ENCODE peak calls at places on chromosome 20, in eight cellular contexts. P is body of pancreas, C is adipocyte, S is spleen, K is fibroblast of lung, B is ovary, F is suprapubic skin, J is A549. R is an unnamed sample.

GRCh38 chr20:61696181-61696735 is 369.4 kb downstream of the TAF4 start:
- DNase-seq in J (no peak), P (no peak), K (no peak), C (no peak), F (no peak), S (no peak), B (no peak), R (no peak)

GRCh38 chr20:52869698-52870288 is 102.4 kb upstream of the TSHZ2 start:
- DNase-seq in K (no peak), S (no peak), B (no peak), P (no peak), J (no peak), F (no peak), C (no peak), R (no peak)

GRCh38 chr20:45968081-45968671 is 3.8 kb downstream of the ZNF335 start:
- DNase-seq in B (no peak), C (no peak), J (no peak), S (no peak), K (no peak), F (peak; percentile 57), P (no peak), R (no peak)

GRCh38 chr20:24634855-24635254 is 165.4 kb downstream of the SYNDIG1 start:
- DNase-seq in P (peak; percentile 11), J (peak; percentile 91), B (no peak), S (no peak), F (no peak), C (peak; percentile 87), K (peak; percentile 83), R (no peak)

GRCh38 chr20:46631212-46631869 is 19.9 kb downstream of the SLC13A3 start:
- DNase-seq in P (peak; percentile 61), B (no peak), F (no peak), J (peak; percentile 17), S (no peak), C (peak; percentile 1), K (peak; percentile 16), R (no peak)

GRCh38 chr20:23078351-23078993 is 7.7 kb downstream of the CD93 start:
- DNase-seq in B (no peak), J (no peak), P (no peak), K (peak; percentile 87), S (no peak), F (no peak), C (peak; percentile 61), R (no peak)

GRCh38 chr20:50187403-50188051 is 3.1 kb upstream of the CEBPB start:
- DNase-seq in P (peak; percentile 32), B (no peak), S (peak; percentile 90), J (peak; percentile 88), C (peak; percentile 55), F (no peak), K (peak; percentile 72), R (no peak)

GRCh38 chr20:63316502-63316921 is 23.5 kb downstream of the COL20A1 start:
- DNase-seq in B (peak; percentile 13), S (peak; percentile 72), K (no peak), F (no peak), J (no peak), P (no peak), C (no peak), R (no peak)

GRCh38 chr20:63701329-63702035 is 5.0 kb downstream of the TNFRSF6B start:
- DNase-seq in P (peak; percentile 2), K (no peak), B (no peak), C (no peak), F (peak; percentile 60), J (no peak), S (peak; percentile 72), R (no peak)

GRCh38 chr20:46303176-46303956 is 4.9 kb downstream of the CDH22 start:
- DNase-seq in F (no peak), K (no peak), B (no peak), C (no peak), S (no peak), J (no peak), P (no peak), R (no peak)

GRCh38 chr20:1566701-1567100 is 9.2 kb upstream of the SIRPD start:
- DNase-seq in K (no peak), C (no peak), B (no peak), J (no peak), F (no peak), S (no peak), P (no peak), R (no peak)

GRCh38 chr20:8150591-8150990 is 18.5 kb downstream of the PLCB1 start:
- DNase-seq in C (no peak), J (no peak), S (no peak), F (no peak), B (no peak), P (no peak), K (peak; percentile 52), R (no peak)

GRCh38 chr20:31605902-31606677 is 1.0 kb downstream of the ID1 start:
- DNase-seq in J (no peak), C (peak; percentile 61), P (no peak), F (peak; percentile 78), B (peak; percentile 59), K (peak; percentile 37), S (peak; percentile 83), R (no peak)

GRCh38 chr20:11195899-11196558 is 522.2 kb upstream of the JAG1 start:
- DNase-seq in B (no peak), J (peak; percentile 43), S (no peak), F (no peak), K (no peak), C (peak; percentile 24), P (peak; percentile 20), R (no peak)

GRCh38 chr20:29878281-29878741 is 1379.2 kb upstream of the DEFB115 start:
- DNase-seq in F (peak; percentile 71), P (peak; percentile 44), J (peak; percentile 69), B (no peak), S (peak; percentile 77), K (peak; percentile 2), C (no peak), R (no peak)

GRCh38 chr20:29874476-29875202 is 1382.8 kb upstream of the DEFB115 start:
- DNase-seq in F (no peak), P (no peak), K (no peak), C (no peak), B (no peak), S (no peak), J (no peak), R (no peak)

GRCh38 chr20:29876911-29877285 is 1380.6 kb upstream of the DEFB115 start:
- DNase-seq in J (no peak), F (no peak), S (peak; percentile 79), C (no peak), K (no peak), B (no peak), P (no peak), R (no peak)

GRCh38 chr20:29878777-29879442 is 1378.6 kb upstream of the DEFB115 start:
- DNase-seq in F (peak; percentile 73), P (no peak), B (no peak), S (peak; percentile 84), C (no peak), J (no peak), K (no peak), R (no peak)

GRCh38 chr20:29873946-29874345 is 1383.5 kb upstream of the DEFB115 start:
- DNase-seq in S (peak; percentile 94), F (peak; percentile 80), P (peak; percentile 53), B (no peak), K (peak; percentile 51), C (peak; percentile 59), J (peak; percentile 31), R (no peak)
- H3K9me3 ChIP-seq in S (peaks cover 11% of the 10 kb centered on the region), F (peaks cover 17% of the 10 kb centered on the region), P (no peaks in the 10 kb centered on the region), B (no peaks in the 10 kb centered on the region), K (no peaks in the 10 kb centered on the region), C (peaks cover 8% of the 10 kb centered on the region), J (no peaks in the 10 kb centered on the region), R (no peaks in the 10 kb centered on the region)

DNA sequence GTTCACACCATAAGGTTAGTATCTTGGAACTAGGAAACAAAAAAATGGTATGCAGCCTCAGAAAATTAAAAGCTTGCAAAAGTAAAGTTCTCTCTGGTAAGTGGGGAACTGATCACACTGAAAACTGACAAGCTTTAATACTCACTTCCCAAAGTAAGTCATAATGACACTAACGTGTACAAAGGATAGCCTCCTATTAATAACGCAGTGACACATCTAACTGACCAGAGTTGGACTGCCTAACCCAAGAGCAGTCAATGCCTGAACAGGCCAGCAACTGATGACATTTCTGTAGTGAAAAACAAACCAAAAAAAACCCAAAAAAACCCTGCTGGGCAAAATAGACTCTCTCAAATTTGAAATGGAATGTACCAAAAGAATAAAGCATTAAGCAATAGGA is 30.7 kb downstream of the CHD6 start:
- DNase-seq in B (no peak), K (no peak), F (no peak), C (peak; percentile 8), J (no peak), S (no peak), P (no peak), R (no peak)
- H3K9me3 ChIP-seq in B (no peaks in the 10 kb centered on the region), K (no peaks in the 10 kb centered on the region), F (peaks cover 10% of the 10 kb centered on the region), C (peaks cover 11% of the 10 kb centered on the region), J (peaks cover 15% of the 10 kb centered on the region), S (peaks cover 18% of the 10 kb centered on the region), P (no peaks in the 10 kb centered on the region), R (no peaks in the 10 kb centered on the region)

GRCh38 chr20:12404941-12405340 is 487.2 kb downstream of the BTBD3 start:
- DNase-seq in K (no peak), P (no peak), F (no peak), J (no peak), B (no peak), C (no peak), S (no peak), R (no peak)
- H3K9me3 ChIP-seq in K (no peaks in the 10 kb centered on the region), P (no peaks in the 10 kb centered on the region), F (peaks cover 9% of the 10 kb centered on the region), J (no peaks in the 10 kb centered on the region), B (no peaks in the 10 kb centered on the region), C (peaks cover 29% of the 10 kb centered on the region), S (peaks cover 23% of the 10 kb centered on the region), R (no peaks in the 10 kb centered on the region)

GRCh38 chr20:21338291-21338690 is 35.2 kb downstream of the XRN2 start:
- DNase-seq in P (no peak), F (no peak), S (no peak), J (no peak), C (no peak), B (no peak), K (no peak), R (no peak)

GRCh38 chr20:21344216-21344615 is 41.1 kb downstream of the XRN2 start:
- DNase-seq in C (no peak), B (no peak), P (no peak), F (no peak), K (no peak), J (no peak), S (no peak), R (no peak)

GRCh38 chr20:21339499-21339898 is 36.4 kb downstream of the XRN2 start:
- DNase-seq in K (no peak), F (no peak), S (no peak), J (no peak), C (no peak), P (no peak), B (no peak), R (no peak)

GRCh38 chr20:21342656-21343345 is 39.7 kb downstream of the XRN2 start:
- DNase-seq in J (no peak), C (peak; percentile 34), B (no peak), K (peak; percentile 48), S (no peak), P (no peak), F (no peak), R (no peak)

DNA sequence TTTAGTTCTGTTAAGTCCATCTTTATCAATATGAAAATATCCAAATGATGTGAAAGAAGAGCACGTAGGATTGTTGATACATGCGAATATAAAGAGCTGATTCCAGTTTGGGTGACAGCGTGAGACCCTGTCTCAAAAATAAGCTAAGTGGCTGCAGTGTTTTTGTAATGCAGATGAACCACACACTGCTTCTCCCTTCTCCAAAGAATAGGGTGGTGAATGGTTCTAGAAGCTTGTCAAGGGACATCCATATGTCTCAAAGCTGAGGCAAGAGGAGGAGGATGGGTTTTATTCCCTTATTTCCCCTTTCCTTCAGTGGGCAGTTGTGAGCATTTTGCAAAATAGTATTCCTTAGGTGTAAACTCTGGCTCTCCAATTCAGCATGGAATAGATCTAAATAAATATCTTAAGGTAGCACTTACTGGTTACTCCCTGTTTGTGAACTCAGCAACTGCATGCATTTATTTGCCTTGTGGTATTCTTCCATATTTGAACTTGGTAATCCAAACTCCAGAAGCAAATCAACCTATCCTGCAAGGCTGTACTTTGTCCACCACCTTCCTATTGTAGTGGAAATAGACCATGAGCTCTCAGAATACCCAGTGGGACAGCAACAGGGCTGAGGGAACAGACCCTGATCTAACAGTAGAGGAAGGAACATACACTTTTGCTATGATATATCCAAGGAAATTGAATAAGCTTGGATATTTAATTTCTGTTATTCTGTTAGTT is 38.0 kb downstream of the XRN2 start:
- DNase-seq in P (no peak), F (no peak), K (no peak), J (no peak), S (no peak), B (no peak), C (no peak), R (no peak)
- H3K9me3 ChIP-seq in P (no peaks in the 10 kb centered on the region), F (no peaks in the 10 kb centered on the region), K (no peaks in the 10 kb centered on the region), J (no peaks in the 10 kb centered on the region), S (no peaks in the 10 kb centered on the region), B (no peaks in the 10 kb centered on the region), C (no peaks in the 10 kb centered on the region), R (no peaks in the 10 kb centered on the region)